ENCODE peak calls at places on chromosome 10, in five cellular contexts. One of them, this sample, is unnamed.
A peak's percentile ranks its signal among the peaks of the same experiment; 100 is the strongest.

GRCh38 chr10:16314259-16314658 is 122.6 kb upstream of the PTER start:
- DNase-seq in GM12878: no peak
- DNase-seq in K562: peak; percentile 18
- DNase-seq in HepG2: peak; percentile 20
- DNase-seq in SK-N-SH: peak; percentile 4
- DNase-seq in this sample: no peak

GRCh38 chr10:71483871-71484270 is 87.2 kb downstream of the CDH23 start:
- DNase-seq in GM12878: no peak
- DNase-seq in K562: no peak
- DNase-seq in HepG2: no peak
- DNase-seq in SK-N-SH: no peak
- DNase-seq in this sample: no peak

GRCh38 chr10:1538531-1539061 is 198.7 kb downstream of the ADARB2 start:
- DNase-seq in GM12878: no peak
- DNase-seq in K562: no peak
- DNase-seq in HepG2: no peak
- DNase-seq in SK-N-SH: no peak
- DNase-seq in this sample: no peak

GRCh38 chr10:104209575-104210198 is 22.5 kb downstream of the CFAP43 start:
- DNase-seq in GM12878: no peak
- DNase-seq in K562: peak; percentile 37
- DNase-seq in HepG2: peak; percentile 27
- DNase-seq in SK-N-SH: peak; percentile 67
- DNase-seq in this sample: peak; percentile 48

GRCh38 chr10:9294132-9294663 is 1239.7 kb downstream of the GATA3 start:
- DNase-seq in GM12878: no peak
- DNase-seq in K562: no peak
- DNase-seq in HepG2: no peak
- DNase-seq in SK-N-SH: no peak
- DNase-seq in this sample: no peak

GRCh38 chr10:71613303-71613777 is 106.2 kb downstream of the C10orf105 start:
- DNase-seq in GM12878: no peak
- DNase-seq in K562: peak; percentile 53
- DNase-seq in HepG2: no peak
- DNase-seq in SK-N-SH: no peak
- DNase-seq in this sample: no peak

GRCh38 chr10:28949005-28950004 is 272.0 kb downstream of the BAMBI start:
- DNase-seq in GM12878: no peak
- DNase-seq in K562: no peak
- DNase-seq in HepG2: peak; percentile 32
- DNase-seq in SK-N-SH: no peak
- DNase-seq in this sample: no peak

GRCh38 chr10:3270597-3270996 is 98.0 kb upstream of the PITRM1 start:
- DNase-seq in GM12878: no peak
- DNase-seq in K562: no peak
- DNase-seq in HepG2: no peak
- DNase-seq in SK-N-SH: no peak
- DNase-seq in this sample: no peak

GRCh38 chr10:62528441-62528840 is 154.3 kb downstream of the ZNF365 start:
- DNase-seq in GM12878: peak; percentile 79
- DNase-seq in K562: no peak
- DNase-seq in HepG2: no peak
- DNase-seq in SK-N-SH: no peak
- DNase-seq in this sample: no peak

GRCh38 chr10:122331615-122332446 is 42.7 kb upstream of the PLEKHA1 start:
- DNase-seq in GM12878: no peak
- DNase-seq in K562: no peak
- DNase-seq in HepG2: peak; percentile 93
- DNase-seq in SK-N-SH: no peak
- DNase-seq in this sample: no peak

GRCh38 chr10:118955531-118956252 is 73.8 kb upstream of the NANOS1 start:
- DNase-seq in GM12878: no peak
- DNase-seq in K562: no peak
- DNase-seq in HepG2: no peak
- DNase-seq in SK-N-SH: no peak
- DNase-seq in this sample: no peak

GRCh38 chr10:60446855-60447254 is 57.2 kb upstream of the ANK3 start:
- DNase-seq in GM12878: no peak
- DNase-seq in K562: no peak
- DNase-seq in HepG2: no peak
- DNase-seq in SK-N-SH: no peak
- DNase-seq in this sample: peak; percentile 32

GRCh38 chr10:97109562-97109961 is 76.2 kb downstream of the SLIT1 start:
- DNase-seq in GM12878: no peak
- DNase-seq in K562: no peak
- DNase-seq in HepG2: no peak
- DNase-seq in SK-N-SH: no peak
- DNase-seq in this sample: no peak

DNA sequence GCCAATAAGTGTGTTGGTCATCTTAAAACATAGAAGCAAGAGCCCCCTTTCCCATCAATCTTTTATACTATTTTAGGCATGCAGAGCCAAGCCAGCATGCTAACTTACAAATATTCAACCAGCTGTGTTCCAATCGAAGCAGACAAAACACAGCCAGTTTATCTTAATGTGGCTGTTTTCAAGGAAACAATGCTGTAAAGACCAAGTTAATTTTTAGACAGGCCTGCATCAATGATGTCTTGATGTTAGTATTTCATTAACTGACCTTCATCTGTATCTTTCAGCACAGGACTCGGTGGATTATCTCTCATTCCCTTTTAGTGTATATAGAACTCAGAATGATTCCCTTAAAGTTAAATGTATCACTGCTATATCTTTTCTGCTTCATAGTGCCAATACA is 262.0 kb upstream of the ZWINT start:
- DNase-seq in GM12878: no peak
- DNase-seq in K562: no peak
- DNase-seq in HepG2: no peak
- DNase-seq in SK-N-SH: no peak
- DNase-seq in this sample: no peak
- TF ChIP-seq REST in GM12878: no peak
- TF ChIP-seq REST in K562: no peak
- TF ChIP-seq REST in HepG2: no peak
- TF ChIP-seq REST in SK-N-SH: no peak
- TF ChIP-seq REST in this sample: no peak

GRCh38 chr10:32190890-32191491 is 134.8 kb upstream of the KIF5B start:
- DNase-seq in GM12878: no peak
- DNase-seq in K562: no peak
- DNase-seq in HepG2: peak; percentile 25
- DNase-seq in SK-N-SH: no peak
- DNase-seq in this sample: no peak
- TF ChIP-seq GABPA in GM12878: no peak
- TF ChIP-seq GABPA in K562: no peak
- TF ChIP-seq GABPA in HepG2: no peak
- TF ChIP-seq GABPA in SK-N-SH: no peak
- TF ChIP-seq GABPA in this sample: no peak

GRCh38 chr10:26438534-26439269 is 561 bp downstream of the APBB1IP start:
- DNase-seq in GM12878: no peak
- DNase-seq in K562: no peak
- DNase-seq in HepG2: no peak
- DNase-seq in SK-N-SH: peak; percentile 16
- DNase-seq in this sample: peak; percentile 66
- TF ChIP-seq REST in GM12878: no peak
- TF ChIP-seq REST in K562: no peak
- TF ChIP-seq REST in HepG2: no peak
- TF ChIP-seq REST in SK-N-SH: no peak
- TF ChIP-seq REST in this sample: no peak

DNA sequence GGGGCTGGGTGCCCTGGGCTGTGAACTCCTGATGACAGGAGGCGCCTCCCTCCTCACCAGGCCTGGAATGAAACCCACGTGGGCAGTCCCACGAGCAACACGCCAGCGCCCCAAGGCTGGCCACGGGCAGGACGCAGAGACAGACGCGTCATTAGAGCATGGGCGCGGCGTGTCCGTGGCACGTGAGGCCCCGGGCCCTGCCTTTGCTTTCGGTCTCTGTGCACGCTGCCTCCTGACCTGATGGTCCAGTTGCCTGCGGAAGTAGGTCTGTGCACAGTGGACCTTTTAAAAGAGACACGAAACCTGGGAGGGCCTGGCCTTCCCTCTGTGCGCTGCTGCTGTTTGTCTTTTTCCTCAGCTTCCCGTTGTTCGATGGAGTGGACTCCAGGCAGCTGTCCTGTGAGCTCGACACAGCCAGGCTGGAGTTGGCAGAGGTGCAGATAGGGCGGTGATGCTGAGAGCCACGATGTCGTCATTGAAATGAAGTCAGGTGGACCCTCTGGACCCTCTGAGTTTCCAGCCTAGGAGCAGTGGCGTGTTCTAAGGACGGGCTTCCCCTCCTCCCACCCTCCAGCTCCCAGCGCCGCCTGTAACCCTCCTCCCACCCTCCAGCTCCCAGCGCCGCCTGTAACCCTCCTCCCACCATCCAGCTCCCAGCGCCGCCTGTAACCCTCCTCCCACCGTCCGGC is 40.1 kb upstream of the CFAP46 start:
- DNase-seq in GM12878: no peak
- DNase-seq in K562: no peak
- DNase-seq in HepG2: no peak
- DNase-seq in SK-N-SH: no peak
- DNase-seq in this sample: no peak
- TF ChIP-seq GABPA in GM12878: no peak
- TF ChIP-seq GABPA in K562: no peak
- TF ChIP-seq GABPA in HepG2: no peak
- TF ChIP-seq GABPA in SK-N-SH: no peak
- TF ChIP-seq GABPA in this sample: no peak

GRCh38 chr10:67794909-67795460 is 43.0 kb downstream of the DNAJC12 start:
- DNase-seq in GM12878: no peak
- DNase-seq in K562: no peak
- DNase-seq in HepG2: no peak
- DNase-seq in SK-N-SH: no peak
- DNase-seq in this sample: no peak
- TF ChIP-seq REST in GM12878: no peak
- TF ChIP-seq REST in K562: no peak
- TF ChIP-seq REST in HepG2: no peak
- TF ChIP-seq REST in SK-N-SH: no peak
- TF ChIP-seq REST in this sample: no peak

DNA sequence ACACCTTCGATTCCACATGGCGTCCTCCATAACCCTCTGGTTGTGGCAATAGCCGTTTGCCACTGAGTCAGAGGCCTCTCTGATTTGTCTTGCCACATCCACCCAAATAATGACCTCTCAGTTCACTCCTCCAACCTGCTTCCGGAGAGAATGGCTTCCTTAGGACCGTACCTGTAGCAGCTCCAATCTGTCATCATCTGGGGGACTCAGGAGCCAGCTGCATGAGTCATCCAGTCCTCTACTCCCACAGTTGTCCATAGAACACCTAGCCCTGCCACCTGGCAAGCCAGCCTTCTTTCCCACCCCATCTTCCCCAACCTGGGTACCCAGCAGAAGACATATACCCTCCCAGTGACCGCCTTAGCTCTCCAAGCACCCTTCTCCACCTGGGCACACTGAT is 64.4 kb upstream of the MXI1 start:
- DNase-seq in GM12878: no peak
- DNase-seq in K562: no peak
- DNase-seq in HepG2: no peak
- DNase-seq in SK-N-SH: no peak
- DNase-seq in this sample: no peak
- TF ChIP-seq GABPA in GM12878: no peak
- TF ChIP-seq GABPA in K562: no peak
- TF ChIP-seq GABPA in HepG2: no peak
- TF ChIP-seq GABPA in SK-N-SH: no peak
- TF ChIP-seq GABPA in this sample: no peak

GRCh38 chr10:48456808-48457761 is 147.8 kb downstream of the ARHGAP22 start:
- DNase-seq in GM12878: no peak
- DNase-seq in K562: peak; percentile 56
- DNase-seq in HepG2: no peak
- DNase-seq in SK-N-SH: peak; percentile 41
- DNase-seq in this sample: no peak
- TF ChIP-seq REST in GM12878: no peak
- TF ChIP-seq REST in K562: no peak
- TF ChIP-seq REST in HepG2: no peak
- TF ChIP-seq REST in SK-N-SH: no peak
- TF ChIP-seq REST in this sample: no peak

GRCh38 chr10:113690749-113691148 is 11.0 kb downstream of the CASP7 start:
- DNase-seq in GM12878: no peak
- DNase-seq in K562: no peak
- DNase-seq in HepG2: no peak
- DNase-seq in SK-N-SH: no peak
- DNase-seq in this sample: no peak

GRCh38 chr10:113689057-113689456 is 9.3 kb downstream of the CASP7 start:
- DNase-seq in GM12878: no peak
- DNase-seq in K562: no peak
- DNase-seq in HepG2: no peak
- DNase-seq in SK-N-SH: no peak
- DNase-seq in this sample: no peak

GRCh38 chr10:113686028-113686427 is 6.3 kb downstream of the CASP7 start:
- DNase-seq in GM12878: no peak
- DNase-seq in K562: no peak
- DNase-seq in HepG2: no peak
- DNase-seq in SK-N-SH: no peak
- DNase-seq in this sample: no peak

GRCh38 chr10:113689574-113689973 is 9.9 kb downstream of the CASP7 start:
- DNase-seq in GM12878: no peak
- DNase-seq in K562: no peak
- DNase-seq in HepG2: no peak
- DNase-seq in SK-N-SH: no peak
- DNase-seq in this sample: no peak

DNA sequence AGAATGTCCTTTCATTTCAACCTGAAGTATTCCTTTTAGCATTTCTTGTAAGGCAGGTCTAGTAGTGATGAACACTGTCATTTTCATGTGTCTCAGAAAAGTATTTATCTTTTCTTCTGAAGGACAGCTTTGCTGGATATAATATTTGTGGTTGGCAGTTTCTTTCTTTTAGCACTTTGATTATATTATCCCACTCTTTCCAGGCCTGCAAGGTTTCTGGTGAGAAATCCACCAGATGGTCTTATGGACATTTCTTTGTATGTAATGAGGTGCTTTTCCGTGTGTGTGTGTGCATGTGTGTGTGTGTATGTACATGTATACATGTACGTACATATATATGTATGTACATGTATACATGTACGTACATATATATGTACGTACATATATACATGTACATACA is 7.3 kb downstream of the CASP7 start:
- DNase-seq in GM12878: no peak
- DNase-seq in K562: no peak
- DNase-seq in HepG2: no peak
- DNase-seq in SK-N-SH: no peak
- DNase-seq in this sample: no peak
- TF ChIP-seq GABPA in GM12878: no peak
- TF ChIP-seq GABPA in K562: no peak
- TF ChIP-seq GABPA in HepG2: no peak
- TF ChIP-seq GABPA in SK-N-SH: no peak
- TF ChIP-seq GABPA in this sample: no peak

DNA sequence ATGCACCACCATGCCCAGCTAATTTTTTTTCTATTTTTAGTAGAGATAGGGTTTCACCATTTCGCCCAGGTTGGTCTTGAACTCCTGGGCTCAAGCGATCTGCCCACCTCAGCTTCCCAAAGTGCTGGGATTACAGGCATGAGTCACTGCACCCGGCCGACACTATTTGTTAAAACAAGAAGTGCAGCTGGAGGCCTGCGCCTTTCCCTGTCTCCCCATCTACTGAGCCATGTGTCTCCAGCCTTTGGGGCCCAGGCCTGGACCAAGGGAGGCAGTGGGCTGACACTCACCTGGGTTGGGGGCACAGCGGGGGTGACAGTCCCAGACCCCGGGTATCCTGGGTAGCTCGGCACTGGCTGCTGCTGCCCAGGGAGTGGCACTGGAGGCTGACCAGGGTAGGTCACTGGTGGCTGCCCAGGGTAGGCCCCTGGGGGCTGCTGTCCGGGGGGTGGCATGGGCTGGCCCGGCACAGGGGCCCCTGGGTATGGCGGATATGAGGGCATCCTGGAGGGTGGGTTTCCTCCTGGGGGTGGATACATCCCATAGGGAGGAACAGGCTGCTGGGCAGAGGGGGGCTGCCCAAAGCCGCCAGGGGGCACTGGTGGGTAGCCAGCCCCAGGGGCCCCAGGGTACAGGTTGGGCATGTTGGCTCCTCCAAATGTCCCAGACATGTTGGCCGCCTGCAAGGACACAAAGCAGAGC is 36.3 kb downstream of the PLAC9 start:
- DNase-seq in GM12878: no peak
- DNase-seq in K562: peak; percentile 66
- DNase-seq in HepG2: no peak
- DNase-seq in SK-N-SH: no peak
- DNase-seq in this sample: no peak
- TF ChIP-seq REST in GM12878: no peak
- TF ChIP-seq REST in K562: no peak
- TF ChIP-seq REST in HepG2: no peak
- TF ChIP-seq REST in SK-N-SH: no peak
- TF ChIP-seq REST in this sample: no peak